ENCODE peak calls at places on chromosomes 6 and 20, in ten cellular contexts. One of them, this sample, is unnamed.

GRCh38 chr6:40803897-40804702 is 216.9 kb upstream of the LRFN2 start:
- DNase-seq in mesothelial cell of epicardium: no peak
- DNase-seq in AML-193: no peak
- DNase-seq in fibroblast of the conjunctiva: no peak
- DNase-seq in NCI-H146: no peak
- DNase-seq in NCI-H460: no peak
- DNase-seq in GM20000: no peak
- DNase-seq in H4: no peak
- DNase-seq in hippocampal formation: no peak
- DNase-seq in RWPE1: no peak
- DNase-seq in this sample: no peak

GRCh38 chr6:169789146-169789943 is 37.9 kb downstream of the ERMARD start:
- DNase-seq in mesothelial cell of epicardium: no peak
- DNase-seq in AML-193: no peak
- DNase-seq in fibroblast of the conjunctiva: no peak
- DNase-seq in NCI-H146: peak; percentile 98
- DNase-seq in NCI-H460: no peak
- DNase-seq in GM20000: no peak
- DNase-seq in H4: no peak
- DNase-seq in hippocampal formation: no peak
- DNase-seq in RWPE1: peak; percentile 17
- DNase-seq in this sample: no peak

GRCh38 chr20:63972312-63973159 is 2.8 kb upstream of the ZNF512B start:
- DNase-seq in mesothelial cell of epicardium: no peak
- DNase-seq in AML-193: no peak
- DNase-seq in fibroblast of the conjunctiva: no peak
- DNase-seq in NCI-H146: no peak
- DNase-seq in NCI-H460: no peak
- DNase-seq in GM20000: no peak
- DNase-seq in H4: no peak
- DNase-seq in hippocampal formation: no peak
- DNase-seq in RWPE1: no peak
- DNase-seq in this sample: no peak

GRCh38 chr6:102759415-102759814 is 1365.9 kb downstream of the GRIK2 start:
- DNase-seq in mesothelial cell of epicardium: no peak
- DNase-seq in AML-193: no peak
- DNase-seq in fibroblast of the conjunctiva: no peak
- DNase-seq in NCI-H146: no peak
- DNase-seq in NCI-H460: no peak
- DNase-seq in GM20000: no peak
- DNase-seq in H4: no peak
- DNase-seq in hippocampal formation: no peak
- DNase-seq in RWPE1: no peak
- DNase-seq in this sample: no peak

GRCh38 chr6:167543602-167544506 is 219.0 kb downstream of the TTLL2 start:
- DNase-seq in mesothelial cell of epicardium: no peak
- DNase-seq in AML-193: no peak
- DNase-seq in fibroblast of the conjunctiva: peak; percentile 39
- DNase-seq in NCI-H146: no peak
- DNase-seq in NCI-H460: no peak
- DNase-seq in GM20000: no peak
- DNase-seq in H4: peak; percentile 23
- DNase-seq in hippocampal formation: no peak
- DNase-seq in RWPE1: no peak
- DNase-seq in this sample: no peak

GRCh38 chr6:33073431-33073871 is at the start of gene HLA-DPA1:
- DNase-seq in mesothelial cell of epicardium: no peak
- DNase-seq in AML-193: peak; percentile 70
- DNase-seq in fibroblast of the conjunctiva: no peak
- DNase-seq in NCI-H146: no peak
- DNase-seq in NCI-H460: no peak
- DNase-seq in GM20000: peak; percentile 89
- DNase-seq in H4: no peak
- DNase-seq in hippocampal formation: peak; percentile 33
- DNase-seq in RWPE1: peak; percentile 27
- DNase-seq in this sample: peak; percentile 67

GRCh38 chr20:3163099-3164042 is 3.7 kb upstream of the FASTKD5 start:
- DNase-seq in mesothelial cell of epicardium: no peak
- DNase-seq in AML-193: no peak
- DNase-seq in fibroblast of the conjunctiva: no peak
- DNase-seq in NCI-H146: no peak
- DNase-seq in NCI-H460: no peak
- DNase-seq in GM20000: peak; percentile 18
- DNase-seq in H4: no peak
- DNase-seq in hippocampal formation: no peak
- DNase-seq in RWPE1: no peak
- DNase-seq in this sample: no peak

GRCh38 chr20:667351-668034 is 8.1 kb downstream of the SCRT2 start:
- DNase-seq in mesothelial cell of epicardium: no peak
- DNase-seq in AML-193: peak; percentile 43
- DNase-seq in fibroblast of the conjunctiva: no peak
- DNase-seq in NCI-H146: peak; percentile 10
- DNase-seq in NCI-H460: no peak
- DNase-seq in GM20000: peak; percentile 81
- DNase-seq in H4: peak; percentile 21
- DNase-seq in hippocampal formation: peak; percentile 18
- DNase-seq in RWPE1: peak; percentile 47
- DNase-seq in this sample: peak; percentile 86

GRCh38 chr6:162733489-162733888 is 5.7 kb downstream of the PACRG start:
- DNase-seq in mesothelial cell of epicardium: no peak
- DNase-seq in AML-193: no peak
- DNase-seq in fibroblast of the conjunctiva: no peak
- DNase-seq in NCI-H146: no peak
- DNase-seq in NCI-H460: no peak
- DNase-seq in GM20000: no peak
- DNase-seq in H4: no peak
- DNase-seq in hippocampal formation: no peak
- DNase-seq in RWPE1: no peak
- DNase-seq in this sample: no peak